ENCODE peak calls at places on chromosomes 5 and 9, in nine cellular contexts. I is adrenal gland, Q is heart left ventricle, Y is A549, H is uterus, C is endothelial cell of umbilical vein, R is GM12878, Z is body of pancreas, M is testis. F is an unnamed sample.

GRCh38 chr5:19314840-19315239 is 673.2 kb downstream of the CDH18 start:
- DNase-seq in R (no peak), C (no peak), Z (no peak), Y (peak; percentile 72), Q (no peak), I (peak; percentile 82), M (no peak), H (no peak), F (no peak)

GRCh38 chr5:124231240-124231639 is 515.2 kb downstream of the ZNF608 start:
- DNase-seq in R (no peak), Y (no peak), C (no peak), Z (no peak), I (no peak), M (no peak), H (no peak), Q (no peak), F (no peak)

GRCh38 chr5:5340206-5340729 is 82.2 kb upstream of the ICE1 start:
- DNase-seq in C (peak; percentile 5), I (peak; percentile 81), M (peak; percentile 52), R (no peak), Z (peak; percentile 35), Y (peak; percentile 94), H (peak; percentile 87), Q (no peak), F (no peak)

GRCh38 chr5:117829646-117830045 is 1158.7 kb downstream of the DTWD2 start:
- DNase-seq in H (no peak), C (no peak), M (no peak), Q (no peak), Z (no peak), I (no peak), R (no peak), Y (no peak), F (no peak)

GRCh38 chr5:87733918-87734317 is 321.2 kb upstream of the CCNH start:
- DNase-seq in R (no peak), H (no peak), Y (no peak), Z (no peak), C (no peak), M (no peak), I (no peak), Q (no peak), F (no peak)

GRCh38 chr9:84107995-84108394 is 127.4 kb downstream of the RMI1 start:
- DNase-seq in R (no peak), Q (no peak), M (no peak), H (no peak), Y (no peak), I (no peak), C (no peak), Z (no peak), F (no peak)

GRCh38 chr5:163548649-163549048 is 43.2 kb downstream of the MAT2B start:
- DNase-seq in R (no peak), I (no peak), Z (no peak), M (no peak), C (no peak), Y (no peak), Q (no peak), H (no peak), F (no peak)

GRCh38 chr9:107142896-107143603 is 140.0 kb upstream of the RAD23B start:
- DNase-seq in I (no peak), H (no peak), C (no peak), Z (no peak), R (no peak), M (no peak), Y (no peak), Q (no peak), F (no peak)

GRCh38 chr9:35944173-35944572 is 13.8 kb downstream of the OR2S2 start:
- DNase-seq in Q (no peak), Y (no peak), H (no peak), R (no peak), Z (no peak), M (no peak), I (no peak), C (no peak), F (no peak)

GRCh38 chr9:35942286-35942685 is 15.7 kb downstream of the OR2S2 start:
- DNase-seq in Z (no peak), Y (no peak), R (no peak), Q (no peak), M (no peak), I (no peak), H (no peak), C (no peak), F (no peak)

GRCh38 chr9:35948901-35949318 is 9.0 kb downstream of the OR2S2 start:
- DNase-seq in Y (no peak), M (no peak), Q (no peak), R (no peak), C (peak; percentile 70), I (no peak), H (no peak), Z (no peak), F (no peak)

GRCh38 chr9:35948451-35948850 is 9.5 kb downstream of the OR2S2 start:
- DNase-seq in M (no peak), Y (no peak), R (no peak), Z (no peak), H (no peak), Q (no peak), C (peak; percentile 75), I (no peak), F (no peak)

DNA sequence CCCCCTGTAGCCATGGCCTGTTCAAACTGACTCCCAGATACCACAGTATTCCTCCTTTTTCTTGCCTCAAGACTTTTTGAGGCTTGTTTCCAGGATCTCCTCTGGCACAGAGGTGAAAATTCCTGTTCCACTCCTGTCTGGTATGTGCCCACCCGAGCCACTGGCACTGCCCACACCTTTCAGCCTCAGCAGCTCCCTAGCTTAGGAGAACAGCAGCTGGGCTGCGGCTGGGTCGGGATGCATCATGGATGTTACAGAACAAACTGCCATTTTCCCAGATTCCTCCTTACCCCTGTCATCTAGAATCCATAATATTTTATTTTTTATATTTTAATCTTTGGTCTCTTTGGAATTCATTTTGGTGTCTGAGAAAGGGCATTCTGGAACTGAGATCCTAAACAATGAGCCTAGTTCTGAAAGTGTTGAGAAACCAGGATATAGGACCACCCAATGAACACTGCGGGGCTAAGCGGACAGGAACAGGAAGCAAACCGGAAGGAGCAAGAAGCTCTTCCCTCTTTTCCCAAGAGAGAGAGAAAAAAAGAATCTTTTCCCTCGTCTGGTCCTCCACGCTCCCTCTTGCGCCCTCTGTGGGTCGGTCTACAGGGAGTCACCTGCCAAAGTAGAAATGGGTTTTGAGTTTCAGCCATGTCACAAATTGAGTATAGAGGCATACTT is 12.5 kb downstream of the OR2S2 start:
- DNase-seq in M (peak; percentile 85), C (peak; percentile 67), I (peak; percentile 89), Z (peak; percentile 83), Q (peak; percentile 88), H (peak; percentile 87), R (no peak), Y (peak; percentile 90), F (peak; percentile 52)
- TF ChIP-seq POLR2A in M (no peak), C (no peak), I (no peak), Z (no peak), Q (no peak), H (no peak), R (no peak), Y (no peak), F (no peak)

DNA sequence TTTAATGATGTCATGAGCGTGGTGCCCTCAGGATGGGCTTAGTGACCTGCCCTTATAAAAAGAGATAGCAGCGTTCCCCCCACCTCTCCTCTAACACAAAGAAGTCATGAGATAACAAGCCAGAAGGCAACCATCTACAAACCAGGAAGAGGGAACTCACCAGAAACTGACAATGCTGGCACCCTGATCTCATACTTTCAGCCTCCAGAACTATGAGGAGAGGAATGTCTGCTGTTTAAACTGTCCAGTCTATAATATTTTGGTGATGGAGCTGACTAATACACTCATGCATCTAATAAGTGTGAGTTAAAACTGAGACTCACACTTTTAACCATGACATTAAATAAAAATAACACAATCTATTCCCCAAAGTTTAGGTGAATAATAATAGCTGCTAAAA is 156.1 kb upstream of the SPEF2 start:
- DNase-seq in Q (no peak), I (no peak), C (no peak), M (no peak), Z (no peak), R (no peak), H (no peak), Y (no peak), F (no peak)
- TF ChIP-seq POLR2A in Q (no peak), I (no peak), C (no peak), M (no peak), Z (no peak), R (no peak), H (no peak), Y (no peak), F (no peak)

GRCh38 chr9:37496020-37496419 is 10.3 kb downstream of the POLR1E start:
- DNase-seq in Z (no peak), R (no peak), I (no peak), Y (no peak), C (no peak), Q (no peak), M (no peak), H (no peak), F (no peak)

GRCh38 chr9:37499297-37499696 is 13.5 kb downstream of the POLR1E start:
- DNase-seq in Q (no peak), M (no peak), Z (no peak), Y (no peak), C (no peak), H (no peak), R (no peak), I (no peak), F (no peak)

GRCh38 chr9:37495571-37495970 is 9.8 kb downstream of the POLR1E start:
- DNase-seq in C (no peak), I (no peak), Z (no peak), M (no peak), R (no peak), Q (no peak), Y (no peak), H (no peak), F (no peak)

GRCh38 chr9:37497320-37497719 is 11.6 kb downstream of the POLR1E start:
- DNase-seq in I (no peak), Z (no peak), Q (no peak), M (no peak), R (no peak), Y (no peak), H (no peak), C (no peak), F (no peak)

GRCh38 chr9:37498457-37498856 is 12.7 kb downstream of the POLR1E start:
- DNase-seq in Y (no peak), M (no peak), C (no peak), Z (no peak), I (no peak), Q (no peak), R (no peak), H (no peak), F (no peak)
- TF ChIP-seq POLR2A in Y (no peak), M (no peak), C (no peak), Z (no peak), I (no peak), Q (no peak), R (no peak), H (no peak), F (no peak)

DNA sequence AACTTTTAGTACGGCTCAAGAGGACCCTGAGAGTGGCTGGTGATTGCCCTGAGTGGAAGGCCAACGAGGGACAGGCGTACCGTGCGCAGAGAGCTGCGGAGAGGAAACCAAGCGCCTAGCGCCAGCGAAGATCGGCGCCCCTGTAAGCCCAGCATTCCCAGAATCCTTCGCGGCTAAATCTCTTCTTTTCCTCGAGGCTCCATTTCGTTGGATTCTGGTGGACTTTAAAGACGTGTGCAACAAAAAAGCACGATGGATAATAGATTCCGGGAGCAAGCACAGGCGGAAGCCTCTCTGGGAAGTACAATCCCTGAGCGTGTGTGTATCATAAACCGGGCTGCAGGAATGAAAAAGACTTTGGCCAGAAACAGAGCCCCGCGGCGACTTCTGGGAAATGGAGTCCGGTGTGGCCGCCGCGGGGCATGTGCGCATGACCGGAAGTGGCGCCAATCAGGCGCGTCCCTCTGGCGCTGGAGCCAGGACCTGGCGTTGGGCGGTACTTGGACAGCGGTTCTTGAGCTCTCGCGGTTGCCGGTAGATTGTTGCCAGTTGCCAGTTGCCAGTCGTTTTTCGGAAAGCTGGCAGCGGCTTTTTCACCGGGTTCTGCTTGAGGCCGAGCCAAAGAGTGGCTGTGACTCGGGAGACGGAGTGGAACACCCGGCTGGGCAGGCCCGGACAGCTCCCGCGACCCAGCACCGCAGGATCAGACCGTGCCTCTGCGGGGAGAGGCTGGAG is at the start of gene ZNF79:
- DNase-seq in I (peak; percentile 95), R (peak; percentile 72), Y (peak; percentile 92), Q (peak; percentile 96), H (peak; percentile 94), M (peak; percentile 95), Z (peak; percentile 95), C (peak; percentile 97), F (peak; percentile 96)
- TF ChIP-seq POLR2A in I (peak; percentile 78), R (peak; percentile 90), Y (peak; percentile 74), Q (no peak), H (peak; percentile 30), M (no peak), Z (no peak), C (peak; percentile 86), F (peak; percentile 78)

F was measured in erythroblast.